ENCODE peak calls at places on chromosomes 16 and 17, in ten cellular contexts. S is WERI-Rb-1, H is sigmoid colon, Y is testis, L is dorsolateral prefrontal cortex, T is IMR-90, D is iPS DF 6.9, X is SJCRH30, J is AG04450, U is tibial nerve. P is an unnamed sample. For H3K27me3, the result is how much of the 10 kb centered on the place peaks cover.

GRCh38 chr16:88892065-88892464 is 25.6 kb upstream of the PABPN1L start:
- DNase-seq in S (no peak), H (no peak), Y (no peak), L (no peak), T (no peak), D (no peak), X (no peak), J (no peak), U (no peak), P (no peak)

GRCh38 chr17:40562841-40563370 is 2.4 kb downstream of the CCR7 start:
- DNase-seq in S (no peak), H (no peak), Y (no peak), L (no peak), T (no peak), D (no peak), X (no peak), J (no peak), U (no peak), P (no peak)

GRCh38 chr16:82621796-82622195 is 5.0 kb upstream of the CDH13 start:
- DNase-seq in S (no peak), H (no peak), Y (no peak), L (no peak), T (no peak), D (no peak), X (peak), J (no peak), U (no peak), P (no peak)

GRCh38 chr17:2949469-2950044 is 113.8 kb downstream of the OR1D5 start:
- DNase-seq in S (no peak), H (no peak), Y (no peak), L (no peak), T (peak), D (no peak), X (no peak), J (no peak), U (no peak), P (no peak)

GRCh38 chr17:32490101-32490482 is 3.3 kb downstream of the CDK5R1 start:
- DNase-seq in S (peak), H (no peak), Y (no peak), L (no peak), T (no peak), D (no peak), X (no peak), J (no peak), U (no peak), P (no peak)

GRCh38 chr17:1735834-1736347 is 6.8 kb upstream of the SERPINF2 start:
- DNase-seq in S (no peak), H (no peak), Y (no peak), L (no peak), T (no peak), D (no peak), X (no peak), J (no peak), U (no peak), P (no peak)

GRCh38 chr17:16352303-16352837 is 899 bp downstream of the CENPV start:
- DNase-seq in S (peak), H (no peak), Y (peak), L (peak), T (peak), D (no peak), X (peak), J (no peak), U (no peak), P (no peak)

GRCh38 chr17:57332501-57332900 is 76.2 kb downstream of the MSI2 start:
- DNase-seq in S (no peak), H (no peak), Y (no peak), L (no peak), T (no peak), D (no peak), X (no peak), J (no peak), U (no peak), P (no peak)

GRCh38 chr17:12979255-12979654 is 38.6 kb downstream of the ELAC2 start:
- DNase-seq in S (no peak), H (no peak), Y (no peak), L (no peak), T (no peak), D (no peak), X (no peak), J (no peak), U (no peak), P (no peak)

GRCh38 chr16:68070811-68071546 is 14.2 kb upstream of the NFATC3 start:
- DNase-seq in S (no peak), H (no peak), Y (no peak), L (no peak), T (no peak), D (no peak), X (no peak), J (no peak), U (no peak), P (no peak)

GRCh38 chr16:88941933-88942909 is 34.8 kb downstream of the CBFA2T3 start:
- DNase-seq in S (peak), H (no peak), Y (peak), L (no peak), T (no peak), D (no peak), X (peak), J (no peak), U (no peak), P (no peak)

GRCh38 chr17:19958023-19958422 is 19.6 kb downstream of the AKAP10 start:
- DNase-seq in S (no peak), H (no peak), Y (no peak), L (no peak), T (peak), D (no peak), X (peak), J (peak), U (no peak), P (peak)

GRCh38 chr17:6603746-6604325 is 36.7 kb downstream of the KIAA0753 start:
- DNase-seq in S (no peak), H (no peak), Y (peak), L (no peak), T (peak), D (no peak), X (peak), J (no peak), U (peak), P (no peak)

GRCh38 chr17:35764123-35764991 is 3.7 kb downstream of the C17orf50 start:
- DNase-seq in S (peak), H (peak), Y (peak), L (peak), T (peak), D (peak), X (peak), J (no peak), U (peak), P (no peak)

GRCh38 chr17:39208136-39208535 is 8.1 kb downstream of the RPL19 start:
- DNase-seq in S (no peak), H (no peak), Y (no peak), L (peak), T (peak), D (no peak), X (peak), J (no peak), U (no peak), P (no peak)

GRCh38 chr17:43667506-43668438 is 6.0 kb upstream of the MEOX1 start:
- DNase-seq in S (no peak), H (no peak), Y (no peak), L (no peak), T (peak), D (no peak), X (no peak), J (no peak), U (no peak), P (no peak)

GRCh38 chr16:23384878-23385277 is 68.1 kb downstream of the COG7 start:
- DNase-seq in S (no peak), H (no peak), Y (no peak), L (no peak), T (no peak), D (no peak), X (no peak), J (no peak), U (no peak), P (no peak)

GRCh38 chr17:8324913-8325312 is 14.7 kb upstream of the ODF4 start:
- DNase-seq in S (no peak), H (no peak), Y (no peak), L (no peak), T (no peak), D (no peak), X (no peak), J (no peak), U (no peak), P (no peak)

GRCh38 chr16:64250866-64251265 is 871.0 kb downstream of the CDH11 start:
- DNase-seq in S (no peak), H (no peak), Y (no peak), L (no peak), T (peak), D (no peak), X (peak), J (no peak), U (no peak), P (no peak)

GRCh38 chr16:13835357-13835756 is 84.6 kb upstream of the ERCC4 start:
- DNase-seq in S (no peak), H (no peak), Y (no peak), L (no peak), T (no peak), D (no peak), X (no peak), J (no peak), U (no peak), P (no peak)

GRCh38 chr17:14299261-14300093 is 1.4 kb upstream of the HS3ST3B1 start:
- DNase-seq in S (no peak), H (peak), Y (peak), L (no peak), T (no peak), D (no peak), X (peak), J (no peak), U (no peak), P (no peak)

GRCh38 chr16:86075488-86075785 is 176.5 kb downstream of the IRF8 start:
- DNase-seq in S (no peak), H (peak), Y (no peak), L (no peak), T (peak), D (no peak), X (no peak), J (no peak), U (no peak), P (no peak)

GRCh38 chr16:86074651-86075487 is 175.9 kb downstream of the IRF8 start:
- DNase-seq in S (no peak), H (peak), Y (no peak), L (no peak), T (peak), D (no peak), X (peak), J (no peak), U (no peak), P (no peak)

GRCh38 chr16:86076606-86077005 is 177.6 kb downstream of the IRF8 start:
- DNase-seq in S (no peak), H (peak), Y (no peak), L (no peak), T (no peak), D (no peak), X (no peak), J (no peak), U (no peak), P (no peak)

GRCh38 chr16:86077243-86077940 is 178.4 kb downstream of the IRF8 start:
- DNase-seq in S (no peak), H (peak), Y (no peak), L (no peak), T (no peak), D (no peak), X (no peak), J (no peak), U (no peak), P (no peak)

DNA sequence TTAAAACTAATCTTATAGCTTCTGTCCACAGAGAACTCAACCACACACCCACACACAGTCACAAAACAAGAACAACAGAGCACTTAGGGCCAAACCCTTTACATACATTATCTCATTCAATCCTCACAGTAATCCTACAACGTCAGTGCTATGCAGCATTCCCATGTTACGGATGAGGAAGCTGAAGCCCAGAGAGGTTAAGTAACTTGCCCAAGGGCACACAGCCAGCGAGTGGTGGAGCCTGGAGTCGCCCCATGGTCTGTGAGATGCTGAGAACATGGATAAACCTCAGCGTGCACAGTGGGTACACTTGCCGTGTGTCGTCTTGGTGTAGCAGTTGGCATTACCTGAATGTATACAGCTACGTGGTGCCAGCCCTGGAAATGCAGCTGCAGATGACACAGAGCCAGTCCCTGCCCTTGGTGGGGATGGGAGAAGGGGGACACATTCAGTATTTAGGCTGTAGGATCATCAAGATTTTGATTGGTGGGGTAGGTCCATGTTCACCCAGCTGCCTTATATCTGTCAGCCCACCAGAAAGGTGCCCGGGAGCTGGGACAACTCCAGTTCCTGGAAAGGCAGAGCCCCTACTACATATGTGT is 177.0 kb downstream of the IRF8 start:
- DNase-seq in S (no peak), H (peak), Y (no peak), L (no peak), T (no peak), D (no peak), X (no peak), J (no peak), U (no peak), P (no peak)
- H3K27me3 ChIP-seq in S (under half), H (under half), Y (under half), L (under half), T (under half), D (under half), X (under half), J (under half), U (under half), P (under half)

GRCh38 chr17:21288581-21289017 is 4.1 kb downstream of the MAP2K3 start:
- DNase-seq in S (no peak), H (no peak), Y (no peak), L (no peak), T (no peak), D (no peak), X (no peak), J (no peak), U (no peak), P (no peak)
- H3K4me3 ChIP-seq in S (no peak), H (no peak), Y (no peak), L (peak), T (peak), D (no peak), X (no peak), J (peak), U (peak), P (peak)

GRCh38 chr16:54590836-54591235 is 304.2 kb upstream of the IRX3 start:
- DNase-seq in S (no peak), H (no peak), Y (no peak), L (no peak), T (no peak), D (no peak), X (no peak), J (no peak), U (no peak), P (no peak)
- H3K27me3 ChIP-seq in S (under half), H (under half), Y (under half), L (under half), T (under half), D (under half), X (under half), J (under half), U (under half), P (under half)

DNA sequence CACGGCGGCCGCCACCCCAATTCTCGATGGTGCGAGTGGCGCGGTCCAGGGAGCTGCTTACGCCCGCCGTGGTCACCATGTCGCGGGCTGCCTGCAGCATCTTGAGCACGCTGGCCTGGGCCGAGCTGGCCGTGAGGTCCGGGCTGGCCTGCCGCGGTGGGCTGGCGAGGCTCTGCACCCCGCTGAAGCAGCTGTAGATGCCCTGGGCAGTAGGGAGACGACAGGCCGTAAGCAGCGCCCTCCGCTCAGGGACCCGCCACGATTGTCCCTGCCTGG is 16.4 kb downstream of the GRIN2C start:
- DNase-seq in S (no peak), H (no peak), Y (no peak), L (no peak), T (no peak), D (no peak), X (no peak), J (no peak), U (no peak), P (no peak)
- H3K4me3 ChIP-seq in S (no peak), H (peak), Y (peak), L (no peak), T (no peak), D (peak), X (no peak), J (no peak), U (no peak), P (no peak)

GRCh38 chr17:81387235-81388060 is 7.8 kb upstream of the BAHCC1 start:
- DNase-seq in S (no peak), H (peak), Y (no peak), L (no peak), T (peak), D (no peak), X (peak), J (no peak), U (no peak), P (no peak)

GRCh38 chr17:81385320-81386111 is 9.7 kb upstream of the BAHCC1 start:
- DNase-seq in S (no peak), H (peak), Y (no peak), L (peak), T (no peak), D (no peak), X (peak), J (no peak), U (no peak), P (no peak)

GRCh38 chr17:81386646-81387234 is 8.5 kb upstream of the BAHCC1 start:
- DNase-seq in S (peak), H (no peak), Y (no peak), L (no peak), T (no peak), D (no peak), X (peak), J (no peak), U (no peak), P (no peak)

GRCh38 chr17:81384929-81385319 is 10.3 kb upstream of the BAHCC1 start:
- DNase-seq in S (no peak), H (peak), Y (no peak), L (no peak), T (no peak), D (no peak), X (no peak), J (no peak), U (no peak), P (no peak)

DNA sequence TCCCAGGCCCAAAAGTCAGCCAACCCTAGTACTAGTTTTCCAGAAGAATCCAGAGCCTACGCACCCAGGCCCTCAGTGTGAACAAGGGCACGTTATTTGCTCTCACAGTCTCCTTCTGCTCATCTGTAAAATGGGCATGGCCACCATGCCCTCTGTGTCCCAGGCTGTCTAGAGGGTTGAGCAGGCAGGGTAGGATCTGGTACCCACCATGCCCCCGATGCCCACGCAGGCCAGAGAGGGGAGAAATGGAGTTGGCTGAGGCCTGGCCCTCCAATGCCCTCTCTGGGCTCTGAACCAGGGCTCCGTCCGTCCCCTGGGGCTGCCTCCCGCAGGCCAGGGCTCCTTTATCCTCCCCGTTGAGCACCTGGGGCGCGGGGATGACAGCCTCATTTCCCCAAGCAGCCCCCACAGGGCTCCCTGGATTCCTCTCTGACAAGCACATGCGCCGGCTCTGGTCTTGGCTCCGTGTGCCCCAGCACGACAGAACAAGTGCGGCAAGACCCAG is 9.1 kb upstream of the BAHCC1 start:
- DNase-seq in S (no peak), H (peak), Y (no peak), L (no peak), T (no peak), D (no peak), X (peak), J (no peak), U (no peak), P (no peak)
- H3K27me3 ChIP-seq in S (under half), H (under half), Y (under half), L (under half), T (under half), D (half or more), X (under half), J (under half), U (under half), P (under half)

DNA sequence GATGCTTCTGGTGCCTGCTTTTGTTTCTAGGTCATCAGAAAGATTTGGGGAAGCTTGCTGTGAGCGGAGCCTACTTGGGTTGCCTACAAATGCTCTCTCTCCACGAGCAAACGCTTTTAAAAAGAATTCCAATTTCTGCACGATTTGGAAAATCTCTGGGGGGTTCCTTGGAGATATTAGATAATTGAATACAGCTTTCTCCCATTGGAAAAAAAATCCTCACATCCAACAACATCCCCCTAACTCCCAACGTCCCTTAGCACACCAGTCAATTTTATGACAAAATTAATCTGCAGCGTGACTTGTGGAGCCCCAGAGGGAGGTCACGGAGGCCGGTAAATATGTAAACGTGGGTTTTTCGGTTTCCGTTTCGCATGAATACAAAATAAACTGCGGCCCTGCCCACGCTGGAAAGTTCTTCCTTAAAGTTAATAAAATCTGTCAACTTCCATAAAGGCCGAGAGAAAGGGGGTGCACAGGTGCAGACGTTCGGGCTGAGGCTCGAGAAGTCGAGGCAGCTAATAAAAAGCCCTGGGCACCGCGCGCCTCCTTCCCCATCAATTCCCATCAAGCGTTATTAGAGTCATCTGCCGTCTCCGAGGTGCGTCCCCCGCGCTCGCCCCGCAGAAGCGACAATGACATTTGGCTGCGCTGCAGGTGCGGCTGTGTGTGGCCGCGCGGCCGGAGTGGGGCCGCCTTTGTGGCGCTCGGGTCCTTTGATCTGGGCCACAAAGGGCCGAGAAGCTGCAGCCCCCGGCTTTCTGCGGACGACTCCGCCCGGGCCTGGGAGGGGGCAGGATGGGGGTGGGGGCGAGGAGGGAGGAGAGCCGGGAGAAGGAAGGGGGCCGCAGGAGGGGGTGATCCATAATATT is 37.6 kb downstream of the SALL1 start:
- DNase-seq in S (no peak), H (no peak), Y (no peak), L (no peak), T (no peak), D (no peak), X (no peak), J (no peak), U (no peak), P (no peak)
- H3K4me3 ChIP-seq in S (no peak), H (no peak), Y (no peak), L (peak), T (no peak), D (peak), X (no peak), J (no peak), U (no peak), P (no peak)

GRCh38 chr16:57672416-57672815 is 4.3 kb downstream of the ADGRG3 start:
- DNase-seq in S (no peak), H (no peak), Y (no peak), L (no peak), T (no peak), D (no peak), X (no peak), J (no peak), U (no peak), P (no peak)
- H3K27me3 ChIP-seq in S (under half), H (under half), Y (under half), L (under half), T (half or more), D (under half), X (half or more), J (under half), U (under half), P (under half)